ENCODE peak calls at places on chromosome 16, in nine cellular contexts. B is psoas muscle, W is cardiac muscle cell, T is body of pancreas, F is adrenal gland, E is caudate nucleus, O is thoracic aorta, C is mesendoderm, J is upper lobe of right lung. I is an unnamed sample.

GRCh38 chr16:84818989-84819643 is 669 bp upstream of the CRISPLD2 start:
- DNase-seq in B (peak), W (no peak), T (no peak), F (no peak), E (no peak), O (no peak), C (no peak), J (no peak), I (no peak)

GRCh38 chr16:74898667-74899066 is 86.3 kb downstream of the WDR59 start:
- DNase-seq in B (no peak), W (no peak), T (no peak), F (no peak), E (no peak), O (no peak), C (no peak), J (no peak), I (no peak)

GRCh38 chr16:75053791-75054555 is 55.1 kb downstream of the ZNRF1 start:
- DNase-seq in B (peak), W (no peak), T (peak), F (peak), E (peak), O (no peak), C (no peak), J (no peak), I (no peak)

GRCh38 chr16:22813223-22813945 is 578 bp upstream of the HS3ST2 start:
- DNase-seq in B (peak), W (peak), T (no peak), F (peak), E (no peak), O (peak), C (peak), J (peak), I (no peak)

GRCh38 chr16:64225036-64225435 is 896.8 kb downstream of the CDH11 start:
- DNase-seq in B (no peak), W (no peak), T (no peak), F (no peak), E (no peak), O (no peak), C (no peak), J (no peak), I (no peak)

GRCh38 chr16:81831722-81832126 is 52.6 kb downstream of the PLCG2 start:
- DNase-seq in B (peak), W (no peak), T (peak), F (peak), E (no peak), O (no peak), C (peak), J (peak), I (no peak)

GRCh38 chr16:1936945-1937479 is 6.0 kb downstream of the MSRB1 start:
- DNase-seq in B (no peak), W (no peak), T (no peak), F (no peak), E (no peak), O (no peak), C (no peak), J (no peak), I (no peak)

GRCh38 chr16:55328611-55329569 is 4.9 kb downstream of the IRX6 start:
- DNase-seq in B (no peak), W (peak), T (no peak), F (no peak), E (no peak), O (no peak), C (peak), J (no peak), I (no peak)

GRCh38 chr16:88747588-88748301 is 37.3 kb downstream of the PIEZO1 start:
- DNase-seq in B (no peak), W (no peak), T (no peak), F (no peak), E (no peak), O (no peak), C (peak), J (no peak), I (peak)

GRCh38 chr16:84357191-84357651 is 11.1 kb upstream of the ATP2C2 start:
- DNase-seq in B (no peak), W (no peak), T (no peak), F (no peak), E (no peak), O (no peak), C (no peak), J (no peak), I (no peak)

GRCh38 chr16:74607967-74608356 is 1.0 kb upstream of the GLG1 start:
- DNase-seq in B (peak), W (peak), T (no peak), F (no peak), E (no peak), O (no peak), C (peak), J (peak), I (no peak)

GRCh38 chr16:58678716-58679115 is 5.9 kb downstream of the SLC38A7 start:
- DNase-seq in B (peak), W (no peak), T (peak), F (peak), E (peak), O (no peak), C (no peak), J (no peak), I (no peak)

GRCh38 chr16:2026461-2027023 is at the start of gene NHERF2:
- DNase-seq in B (peak), W (peak), T (peak), F (no peak), E (peak), O (no peak), C (no peak), J (peak), I (peak)

GRCh38 chr16:30368122-30368791 is 2.0 kb downstream of the TBC1D10B start:
- DNase-seq in B (no peak), W (no peak), T (no peak), F (peak), E (no peak), O (no peak), C (no peak), J (no peak), I (no peak)

GRCh38 chr16:80084163-80084562 is 456.6 kb upstream of the DYNLRB2 start:
- DNase-seq in B (no peak), W (no peak), T (no peak), F (no peak), E (no peak), O (no peak), C (peak), J (no peak), I (no peak)

GRCh38 chr16:73196670-73197069 is 148.7 kb upstream of the ZFHX3 start:
- DNase-seq in B (peak), W (peak), T (peak), F (peak), E (no peak), O (peak), C (peak), J (peak), I (no peak)

GRCh38 chr16:49376206-49376605 is 2.6 kb downstream of the C16orf78 start:
- DNase-seq in B (no peak), W (no peak), T (no peak), F (peak), E (no peak), O (no peak), C (no peak), J (no peak), I (no peak)

GRCh38 chr16:81647527-81647926 is 131.6 kb upstream of the PLCG2 start:
- DNase-seq in B (no peak), W (no peak), T (no peak), F (peak), E (no peak), O (no peak), C (peak), J (no peak), I (no peak)

GRCh38 chr16:70738083-70738977 is 52.5 kb upstream of the MTSS2 start:
- DNase-seq in B (peak), W (peak), T (no peak), F (peak), E (no peak), O (no peak), C (peak), J (peak), I (no peak)

GRCh38 chr16:6643083-6643686 is 689.5 kb upstream of the RBFOX1 start:
- DNase-seq in B (no peak), W (peak), T (peak), F (peak), E (peak), O (no peak), C (peak), J (no peak), I (peak)

GRCh38 chr16:84454611-84455010 is 49.8 kb downstream of the MEAK7 start:
- DNase-seq in B (no peak), W (no peak), T (no peak), F (no peak), E (no peak), O (no peak), C (no peak), J (peak), I (no peak)

GRCh38 chr16:85463672-85464071 is 149.4 kb upstream of the GSE1 start:
- DNase-seq in B (no peak), W (no peak), T (no peak), F (no peak), E (no peak), O (no peak), C (no peak), J (no peak), I (no peak)

GRCh38 chr16:70433456-70434103 is 5.3 kb downstream of the ST3GAL2 start:
- DNase-seq in B (peak), W (no peak), T (peak), F (peak), E (no peak), O (no peak), C (no peak), J (no peak), I (no peak)

GRCh38 chr16:11742536-11743307 is at the start of gene TXNDC11:
- DNase-seq in B (peak), W (peak), T (peak), F (peak), E (peak), O (peak), C (peak), J (peak), I (peak)

GRCh38 chr16:11738742-11739544 is 3.7 kb downstream of the TXNDC11 start:
- DNase-seq in B (no peak), W (no peak), T (no peak), F (no peak), E (no peak), O (no peak), C (no peak), J (no peak), I (no peak)

GRCh38 chr16:11742041-11742535 is 569 bp downstream of the TXNDC11 start:
- DNase-seq in B (peak), W (no peak), T (peak), F (peak), E (no peak), O (no peak), C (peak), J (peak), I (no peak)

GRCh38 chr16:11737678-11738077 is 5.0 kb downstream of the TXNDC11 start:
- DNase-seq in B (no peak), W (no peak), T (no peak), F (no peak), E (no peak), O (no peak), C (no peak), J (no peak), I (no peak)

GRCh38 chr16:11740567-11740966 is 2.1 kb downstream of the TXNDC11 start:
- DNase-seq in B (no peak), W (no peak), T (no peak), F (no peak), E (no peak), O (no peak), C (no peak), J (no peak), I (no peak)
- H3K27ac ChIP-seq in B (peak), W (no peak), T (peak), F (peak), E (no peak), O (no peak), C (no peak), J (peak), I (peak)

GRCh38 chr16:86952769-86953168 is 364.4 kb downstream of the C16orf95 start:
- DNase-seq in B (no peak), W (no peak), T (no peak), F (no peak), E (no peak), O (no peak), C (peak), J (no peak), I (no peak)
- H3K27ac ChIP-seq in B (no peak), W (no peak), T (no peak), F (peak), E (no peak), O (peak), C (no peak), J (no peak), I (no peak)

DNA sequence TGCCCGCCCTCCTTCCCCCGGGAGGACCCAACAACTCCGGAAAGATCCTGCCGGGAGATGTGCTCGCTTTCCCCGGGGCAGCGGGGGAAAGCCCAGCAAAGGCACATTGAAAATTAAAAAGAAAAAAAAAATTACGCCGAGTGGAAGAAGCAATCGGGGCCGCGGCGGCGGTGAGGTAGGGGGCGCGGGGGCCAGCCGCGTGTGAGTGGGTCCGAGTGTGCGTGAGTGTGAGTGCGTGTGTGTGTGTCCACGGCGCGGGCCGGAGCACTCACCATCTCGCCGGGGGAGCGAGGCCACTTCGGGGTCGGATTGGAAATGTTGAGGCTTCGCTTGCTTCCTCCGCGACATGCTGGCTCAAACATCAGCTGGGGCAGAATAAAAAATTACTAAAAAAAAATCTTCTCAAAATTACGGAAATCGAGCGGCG is at the start of gene SALL1:
- DNase-seq in B (no peak), W (peak), T (no peak), F (no peak), E (no peak), O (no peak), C (no peak), J (no peak), I (no peak)
- H3K27ac ChIP-seq in B (no peak), W (peak), T (no peak), F (no peak), E (peak), O (no peak), C (peak), J (no peak), I (no peak)

DNA sequence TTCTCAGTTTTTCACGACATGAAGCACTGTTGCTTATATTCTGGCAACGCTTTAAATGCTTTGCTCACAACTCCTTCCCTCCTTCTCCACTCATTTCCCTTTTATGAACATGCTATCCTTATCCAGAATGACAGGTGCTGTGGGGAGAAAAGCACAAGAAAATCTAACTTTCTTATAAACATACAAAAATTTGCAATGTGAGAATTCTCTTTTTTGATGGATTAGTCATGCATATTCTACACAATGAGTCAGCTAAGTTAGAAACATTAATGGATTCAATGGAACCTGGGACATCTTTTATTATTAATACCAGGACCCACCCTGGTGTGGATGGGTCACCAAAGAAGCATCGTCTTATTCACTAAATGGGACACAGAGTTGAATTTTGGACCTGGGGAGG is 234.6 kb upstream of the CDH5 start:
- DNase-seq in B (no peak), W (no peak), T (no peak), F (no peak), E (no peak), O (no peak), C (no peak), J (no peak), I (no peak)
- H3K27ac ChIP-seq in B (no peak), W (no peak), T (no peak), F (no peak), E (no peak), O (no peak), C (no peak), J (peak), I (no peak)

DNA sequence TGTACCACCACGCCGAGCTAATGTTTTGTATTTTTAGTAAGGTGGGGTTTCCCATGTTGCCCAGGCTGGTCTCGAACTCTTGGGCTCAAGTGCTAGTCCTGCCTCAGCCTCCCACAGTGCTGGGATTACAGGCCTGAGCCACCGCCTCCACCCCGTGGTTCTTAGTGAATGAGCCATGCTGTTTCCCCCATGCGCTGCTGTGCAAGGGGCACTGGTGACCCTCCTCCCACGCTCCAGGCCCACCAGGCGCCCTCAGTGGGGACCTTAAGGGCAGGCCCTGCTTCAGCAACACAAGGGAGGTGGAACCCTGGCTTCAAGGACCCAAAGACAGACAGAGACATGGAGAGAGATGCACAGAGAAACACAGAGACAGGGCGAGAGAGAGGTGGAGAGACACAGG is 15.4 kb upstream of the NUDT16L1 start:
- DNase-seq in B (no peak), W (no peak), T (no peak), F (no peak), E (no peak), O (no peak), C (no peak), J (no peak), I (no peak)
- H3K27ac ChIP-seq in B (no peak), W (peak), T (no peak), F (no peak), E (no peak), O (no peak), C (no peak), J (no peak), I (no peak)

DNA sequence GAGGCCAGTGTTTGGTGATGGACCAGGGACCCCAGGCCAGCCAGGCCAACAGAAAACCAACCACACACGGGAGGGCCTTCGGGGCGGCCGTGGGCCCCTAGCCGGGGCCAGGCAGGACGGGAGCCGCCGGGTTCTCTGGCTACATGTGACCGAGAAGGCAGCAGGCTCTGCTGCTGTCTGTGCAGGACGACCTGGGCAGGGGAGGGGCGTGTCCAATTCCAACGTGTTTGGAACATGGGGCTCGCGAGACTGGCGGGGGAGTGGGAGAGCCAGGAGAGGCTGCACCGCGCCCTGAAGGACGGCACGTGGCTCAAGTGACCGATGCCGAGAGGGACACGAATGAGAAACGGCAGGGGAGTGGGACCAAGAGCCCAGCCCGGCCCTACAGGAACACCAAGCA is 75.4 kb downstream of the LMF1 start:
- DNase-seq in B (no peak), W (no peak), T (no peak), F (no peak), E (no peak), O (no peak), C (no peak), J (no peak), I (no peak)
- H3K27ac ChIP-seq in B (no peak), W (no peak), T (no peak), F (no peak), E (peak), O (no peak), C (no peak), J (no peak), I (no peak)

GRCh38 chr16:67703626-67704025 is 15.5 kb downstream of the GFOD2 start:
- DNase-seq in B (no peak), W (no peak), T (no peak), F (no peak), E (no peak), O (no peak), C (no peak), J (no peak), I (no peak)
- H3K27ac ChIP-seq in B (peak), W (no peak), T (no peak), F (peak), E (no peak), O (no peak), C (no peak), J (no peak), I (no peak)

I was measured in CD4-positive, alpha-beta memory T cell.